ENCODE peak calls at places on chromosomes 2 and 18, in seven cellular contexts. One of them, this sample, is unnamed.

GRCh38 chr2:44120428-44120827 is 48.2 kb upstream of the PPM1B start:
- DNase-seq in colonic mucosa: no peak
- DNase-seq in heart left ventricle: no peak
- DNase-seq in tibial nerve: no peak
- DNase-seq in IMR-90: peak; percentile 93
- DNase-seq in SJSA1: peak; percentile 19
- DNase-seq in GM23338: no peak
- DNase-seq in this sample: no peak

GRCh38 chr2:20541651-20542050 is 94.8 kb downstream of the RHOB start:
- DNase-seq in colonic mucosa: no peak
- DNase-seq in heart left ventricle: no peak
- DNase-seq in tibial nerve: no peak
- DNase-seq in IMR-90: no peak
- DNase-seq in SJSA1: no peak
- DNase-seq in GM23338: no peak
- DNase-seq in this sample: no peak

GRCh38 chr18:43422483-43422882 is 145.2 kb upstream of the SYT4 start:
- DNase-seq in colonic mucosa: no peak
- DNase-seq in heart left ventricle: no peak
- DNase-seq in tibial nerve: no peak
- DNase-seq in IMR-90: no peak
- DNase-seq in SJSA1: no peak
- DNase-seq in GM23338: peak; percentile 63
- DNase-seq in this sample: no peak

GRCh38 chr2:9985531-9985930 is 34.0 kb downstream of the GRHL1 start:
- DNase-seq in colonic mucosa: no peak
- DNase-seq in heart left ventricle: no peak
- DNase-seq in tibial nerve: no peak
- DNase-seq in IMR-90: no peak
- DNase-seq in SJSA1: no peak
- DNase-seq in GM23338: no peak
- DNase-seq in this sample: no peak

GRCh38 chr2:7905756-7906155 is 776.1 kb upstream of the ID2 start:
- DNase-seq in colonic mucosa: peak; percentile 42
- DNase-seq in heart left ventricle: no peak
- DNase-seq in tibial nerve: no peak
- DNase-seq in IMR-90: no peak
- DNase-seq in SJSA1: no peak
- DNase-seq in GM23338: no peak
- DNase-seq in this sample: no peak

GRCh38 chr2:74618410-74619083 is 29.6 kb downstream of the M1AP start:
- DNase-seq in colonic mucosa: no peak
- DNase-seq in heart left ventricle: no peak
- DNase-seq in tibial nerve: no peak
- DNase-seq in IMR-90: no peak
- DNase-seq in SJSA1: no peak
- DNase-seq in GM23338: no peak
- DNase-seq in this sample: no peak

GRCh38 chr2:237511885-237512405 is 24.9 kb downstream of the MLPH start:
- DNase-seq in colonic mucosa: no peak
- DNase-seq in heart left ventricle: no peak
- DNase-seq in tibial nerve: no peak
- DNase-seq in IMR-90: no peak
- DNase-seq in SJSA1: no peak
- DNase-seq in GM23338: no peak
- DNase-seq in this sample: no peak

GRCh38 chr2:180739070-180739469 is 241.3 kb upstream of the UBE2E3 start:
- DNase-seq in colonic mucosa: no peak
- DNase-seq in heart left ventricle: no peak
- DNase-seq in tibial nerve: no peak
- DNase-seq in IMR-90: no peak
- DNase-seq in SJSA1: no peak
- DNase-seq in GM23338: no peak
- DNase-seq in this sample: no peak

GRCh38 chr2:70895998-70896764 is 39.5 kb upstream of the ATP6V1B1 start:
- DNase-seq in colonic mucosa: no peak
- DNase-seq in heart left ventricle: no peak
- DNase-seq in tibial nerve: no peak
- DNase-seq in IMR-90: no peak
- DNase-seq in SJSA1: no peak
- DNase-seq in GM23338: no peak
- DNase-seq in this sample: no peak

GRCh38 chr18:26073742-26074141 is 16.7 kb downstream of the SS18 start:
- DNase-seq in colonic mucosa: no peak
- DNase-seq in heart left ventricle: no peak
- DNase-seq in tibial nerve: no peak
- DNase-seq in IMR-90: no peak
- DNase-seq in SJSA1: no peak
- DNase-seq in GM23338: no peak
- DNase-seq in this sample: no peak

GRCh38 chr18:66508937-66509336 is 95.0 kb downstream of the CDH19 start:
- DNase-seq in colonic mucosa: no peak
- DNase-seq in heart left ventricle: no peak
- DNase-seq in tibial nerve: no peak
- DNase-seq in IMR-90: no peak
- DNase-seq in SJSA1: no peak
- DNase-seq in GM23338: no peak
- DNase-seq in this sample: no peak

GRCh38 chr2:30871980-30872789 is 64.9 kb upstream of the CAPN13 start:
- DNase-seq in colonic mucosa: no peak
- DNase-seq in heart left ventricle: peak; percentile 44
- DNase-seq in tibial nerve: no peak
- DNase-seq in IMR-90: no peak
- DNase-seq in SJSA1: no peak
- DNase-seq in GM23338: peak; percentile 35
- DNase-seq in this sample: no peak

GRCh38 chr2:237390235-237390634 is 23.7 kb downstream of the COL6A3 start:
- DNase-seq in colonic mucosa: no peak
- DNase-seq in heart left ventricle: no peak
- DNase-seq in tibial nerve: no peak
- DNase-seq in IMR-90: no peak
- DNase-seq in SJSA1: no peak
- DNase-seq in GM23338: no peak
- DNase-seq in this sample: no peak

GRCh38 chr2:192194065-192194865 is 468 bp downstream of the TMEFF2 start:
- DNase-seq in colonic mucosa: no peak
- DNase-seq in heart left ventricle: peak; percentile 31
- DNase-seq in tibial nerve: no peak
- DNase-seq in IMR-90: peak; percentile 39
- DNase-seq in SJSA1: no peak
- DNase-seq in GM23338: peak; percentile 47
- DNase-seq in this sample: peak; percentile 18

GRCh38 chr2:38875227-38875575 is 533 bp downstream of the DHX57 start:
- DNase-seq in colonic mucosa: no peak
- DNase-seq in heart left ventricle: no peak
- DNase-seq in tibial nerve: no peak
- DNase-seq in IMR-90: peak; percentile 1
- DNase-seq in SJSA1: no peak
- DNase-seq in GM23338: no peak
- DNase-seq in this sample: no peak

GRCh38 chr2:127007652-127008051 is 99.3 kb downstream of the BIN1 start:
- DNase-seq in colonic mucosa: no peak
- DNase-seq in heart left ventricle: no peak
- DNase-seq in tibial nerve: no peak
- DNase-seq in IMR-90: peak; percentile 87
- DNase-seq in SJSA1: peak; percentile 8
- DNase-seq in GM23338: no peak
- DNase-seq in this sample: no peak

GRCh38 chr2:127003028-127003800 is 103.7 kb downstream of the BIN1 start:
- DNase-seq in colonic mucosa: no peak
- DNase-seq in heart left ventricle: no peak
- DNase-seq in tibial nerve: no peak
- DNase-seq in IMR-90: no peak
- DNase-seq in SJSA1: no peak
- DNase-seq in GM23338: no peak
- DNase-seq in this sample: no peak

GRCh38 chr2:127008265-127008664 is 98.7 kb downstream of the BIN1 start:
- DNase-seq in colonic mucosa: no peak
- DNase-seq in heart left ventricle: no peak
- DNase-seq in tibial nerve: no peak
- DNase-seq in IMR-90: no peak
- DNase-seq in SJSA1: no peak
- DNase-seq in GM23338: no peak
- DNase-seq in this sample: no peak

GRCh38 chr2:127006962-127007361 is 100.0 kb downstream of the BIN1 start:
- DNase-seq in colonic mucosa: no peak
- DNase-seq in heart left ventricle: no peak
- DNase-seq in tibial nerve: no peak
- DNase-seq in IMR-90: no peak
- DNase-seq in SJSA1: no peak
- DNase-seq in GM23338: no peak
- DNase-seq in this sample: no peak

GRCh38 chr2:127004893-127005600 is 101.9 kb downstream of the BIN1 start:
- DNase-seq in colonic mucosa: no peak
- DNase-seq in heart left ventricle: no peak
- DNase-seq in tibial nerve: no peak
- DNase-seq in IMR-90: no peak
- DNase-seq in SJSA1: no peak
- DNase-seq in GM23338: peak; percentile 46
- DNase-seq in this sample: no peak
- H3K27ac ChIP-seq in colonic mucosa: no peak overlapping the region
- H3K27ac ChIP-seq in heart left ventricle: no peak overlapping the region
- H3K27ac ChIP-seq in tibial nerve: no peak overlapping the region
- H3K27ac ChIP-seq in IMR-90: no peak overlapping the region
- H3K27ac ChIP-seq in SJSA1: no peak overlapping the region
- H3K27ac ChIP-seq in GM23338: peak overlapping the region; percentile 30
- H3K27ac ChIP-seq in this sample: no peak overlapping the region

DNA sequence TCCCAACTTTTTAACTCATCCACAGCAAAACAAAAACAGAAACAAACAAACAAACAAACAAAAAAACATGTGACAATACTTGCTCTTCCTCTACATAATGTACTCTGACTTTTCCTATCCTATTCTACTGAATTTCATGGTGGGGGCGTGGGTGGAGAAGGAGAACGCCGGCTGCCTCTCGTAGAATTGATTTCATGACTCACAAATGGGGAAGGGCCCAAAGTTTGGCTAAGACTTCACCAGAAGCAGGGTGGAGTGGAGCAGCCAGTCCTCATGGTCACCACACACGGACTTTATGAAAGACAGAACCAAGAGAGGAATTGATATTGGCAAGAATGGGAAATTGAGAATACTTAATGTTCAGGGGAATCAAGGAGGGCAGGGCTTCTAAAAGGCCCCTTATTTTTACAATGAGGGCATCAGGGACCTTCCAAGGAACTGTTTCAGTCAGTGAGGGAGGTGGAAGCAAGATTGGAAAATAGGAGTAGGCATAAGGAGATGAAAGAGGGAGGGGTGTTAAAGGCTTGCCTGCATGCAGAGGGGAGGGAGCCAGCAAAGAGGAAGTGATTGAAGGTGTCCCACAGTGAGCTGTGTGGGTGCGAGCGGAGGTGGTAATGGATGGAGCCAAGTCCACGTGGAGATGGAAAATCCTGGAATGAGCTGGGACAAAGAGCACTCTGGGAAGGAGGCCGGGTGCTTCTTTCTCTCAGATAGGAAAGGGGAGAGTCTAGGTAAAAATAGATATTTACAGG is 27.9 kb downstream of the MARCHF4 start:
- DNase-seq in colonic mucosa: no peak
- DNase-seq in heart left ventricle: no peak
- DNase-seq in tibial nerve: no peak
- DNase-seq in IMR-90: no peak
- DNase-seq in SJSA1: no peak
- DNase-seq in GM23338: peak; percentile 23
- DNase-seq in this sample: no peak
- H3K4me1 ChIP-seq in colonic mucosa: no peaks in the 10 kb centered on the region
- H3K4me1 ChIP-seq in heart left ventricle: peaks cover 19% of the 10 kb centered on the region
- H3K4me1 ChIP-seq in tibial nerve: peaks cover 8% of the 10 kb centered on the region
- H3K4me1 ChIP-seq in IMR-90: peaks cover 33% of the 10 kb centered on the region
- H3K4me1 ChIP-seq in SJSA1: peaks cover 70% of the 10 kb centered on the region
- H3K4me1 ChIP-seq in GM23338: peaks cover 55% of the 10 kb centered on the region
- H3K4me1 ChIP-seq in this sample: peaks cover 27% of the 10 kb centered on the region

DNA sequence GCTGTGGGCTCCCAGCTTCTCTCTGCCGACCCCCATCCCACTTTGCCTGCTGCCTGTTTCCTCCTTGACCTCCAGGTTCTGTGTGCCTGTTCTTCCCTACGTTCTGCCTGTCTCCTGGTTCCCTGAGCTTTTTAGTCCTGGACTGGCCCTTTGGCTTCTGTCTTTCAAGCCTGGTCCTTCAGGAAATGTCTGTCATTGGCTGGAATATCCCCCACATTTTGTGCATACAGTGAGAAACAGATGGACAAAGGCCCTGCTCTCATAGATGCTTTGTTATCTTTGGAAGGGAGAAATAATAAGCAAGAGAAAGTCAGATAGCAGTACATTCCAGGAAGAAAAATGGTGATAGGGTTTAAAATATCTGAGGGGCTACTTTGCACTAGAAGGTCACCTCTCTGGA is 5.7 kb downstream of the MGAT5 start:
- DNase-seq in colonic mucosa: no peak
- DNase-seq in heart left ventricle: no peak
- DNase-seq in tibial nerve: no peak
- DNase-seq in IMR-90: peak; percentile 14
- DNase-seq in SJSA1: no peak
- DNase-seq in GM23338: no peak
- DNase-seq in this sample: no peak
- H3K27ac ChIP-seq in colonic mucosa: no peak overlapping the region
- H3K27ac ChIP-seq in heart left ventricle: peak overlapping the region; percentile 77
- H3K27ac ChIP-seq in tibial nerve: peak overlapping the region; percentile 50
- H3K27ac ChIP-seq in IMR-90: peak overlapping the region; percentile 19
- H3K27ac ChIP-seq in SJSA1: no peak overlapping the region
- H3K27ac ChIP-seq in GM23338: no peak overlapping the region
- H3K27ac ChIP-seq in this sample: no peak overlapping the region

GRCh38 chr2:101710690-101711318 is 13.3 kb downstream of the MAP4K4 start:
- DNase-seq in colonic mucosa: no peak
- DNase-seq in heart left ventricle: no peak
- DNase-seq in tibial nerve: no peak
- DNase-seq in IMR-90: peak; percentile 65
- DNase-seq in SJSA1: no peak
- DNase-seq in GM23338: no peak
- DNase-seq in this sample: no peak

GRCh38 chr2:101710036-101710689 is 12.7 kb downstream of the MAP4K4 start:
- DNase-seq in colonic mucosa: no peak
- DNase-seq in heart left ventricle: no peak
- DNase-seq in tibial nerve: no peak
- DNase-seq in IMR-90: no peak
- DNase-seq in SJSA1: peak; percentile 50
- DNase-seq in GM23338: no peak
- DNase-seq in this sample: no peak

GRCh38 chr2:101717041-101717817 is 19.7 kb downstream of the MAP4K4 start:
- DNase-seq in colonic mucosa: no peak
- DNase-seq in heart left ventricle: no peak
- DNase-seq in tibial nerve: no peak
- DNase-seq in IMR-90: no peak
- DNase-seq in SJSA1: no peak
- DNase-seq in GM23338: no peak
- DNase-seq in this sample: no peak

GRCh38 chr2:101718479-101718878 is 21.0 kb downstream of the MAP4K4 start:
- DNase-seq in colonic mucosa: no peak
- DNase-seq in heart left ventricle: no peak
- DNase-seq in tibial nerve: no peak
- DNase-seq in IMR-90: no peak
- DNase-seq in SJSA1: no peak
- DNase-seq in GM23338: no peak
- DNase-seq in this sample: no peak

DNA sequence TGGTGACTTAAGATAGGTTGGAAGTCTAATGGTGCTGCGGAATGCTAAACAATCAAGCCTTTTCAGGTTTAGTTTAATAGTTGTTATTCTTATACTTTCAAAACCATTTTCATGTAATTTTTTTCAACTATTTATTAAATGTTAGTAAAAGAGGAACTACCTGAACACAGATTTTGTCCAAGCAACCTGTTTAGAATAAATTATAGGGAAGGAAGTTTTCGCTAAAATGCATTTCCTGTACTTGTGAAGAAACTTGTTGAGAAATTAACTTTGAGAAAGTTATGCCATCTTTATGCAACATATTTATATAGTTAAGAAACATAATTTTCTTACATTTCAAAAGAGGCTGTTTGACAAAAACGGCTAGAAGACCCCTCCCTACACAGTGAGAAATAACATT is 16.6 kb downstream of the MAP4K4 start:
- DNase-seq in colonic mucosa: no peak
- DNase-seq in heart left ventricle: no peak
- DNase-seq in tibial nerve: no peak
- DNase-seq in IMR-90: no peak
- DNase-seq in SJSA1: no peak
- DNase-seq in GM23338: no peak
- DNase-seq in this sample: no peak
- H3K4me1 ChIP-seq in colonic mucosa: peaks cover 7% of the 10 kb centered on the region
- H3K4me1 ChIP-seq in heart left ventricle: peaks cover 76% of the 10 kb centered on the region
- H3K4me1 ChIP-seq in tibial nerve: peaks cover 43% of the 10 kb centered on the region
- H3K4me1 ChIP-seq in IMR-90: peaks cover 11% of the 10 kb centered on the region
- H3K4me1 ChIP-seq in SJSA1: peaks cover 25% of the 10 kb centered on the region
- H3K4me1 ChIP-seq in GM23338: peaks cover 42% of the 10 kb centered on the region
- H3K4me1 ChIP-seq in this sample: peaks cover 89% of the 10 kb centered on the region

This sample was measured in CD8-positive, alpha-beta memory T cell.